ENCODE peak calls at places on chromosome 1, in seven cellular contexts. N is H7, M is foreskin fibroblast, V is adrenal gland, I is astrocyte of the cerebellum, U is aorta, H is pancreas. X is an unnamed sample.

GRCh38 chr1:25055961-25056360 is 125.9 kb upstream of the RUNX3 start:
- DNase-seq in M (no peak), V (no peak), N (no peak), I (no peak), H (no peak), U (peak), X (no peak)

GRCh38 chr1:72366473-72366872 is 84.1 kb upstream of the NEGR1 start:
- DNase-seq in I (peak), H (no peak), U (no peak), V (no peak), M (peak), N (no peak), X (no peak)

GRCh38 chr1:43655953-43656352 is 6.0 kb downstream of the KDM4A start:
- DNase-seq in V (no peak), U (no peak), I (no peak), M (no peak), H (no peak), N (no peak), X (no peak)

GRCh38 chr1:26787381-26787705 is 407 bp upstream of the PIGV start:
- DNase-seq in U (no peak), V (no peak), M (peak), I (peak), H (no peak), N (no peak), X (no peak)

GRCh38 chr1:113940365-113941244 is 11.5 kb downstream of the HIPK1 start:
- DNase-seq in M (no peak), I (no peak), U (no peak), H (no peak), V (no peak), N (no peak), X (no peak)

GRCh38 chr1:182811975-182812727 is 22.6 kb downstream of the NPL start:
- DNase-seq in N (no peak), M (peak), I (no peak), U (no peak), H (no peak), V (no peak), X (no peak)

GRCh38 chr1:36070349-36070748 is 13.5 kb upstream of the TEKT2 start:
- DNase-seq in U (no peak), I (no peak), V (no peak), H (no peak), M (no peak), N (no peak), X (no peak)

GRCh38 chr1:109787845-109788605 is 24.3 kb upstream of the EPS8L3 start:
- DNase-seq in V (peak), N (peak), I (no peak), U (no peak), M (no peak), H (no peak), X (no peak)

GRCh38 chr1:211789641-211790464 is 40.7 kb downstream of the LPGAT1 start:
- DNase-seq in H (no peak), I (no peak), N (no peak), M (no peak), U (no peak), V (no peak), X (no peak)

GRCh38 chr1:224727351-224727750 is 111.2 kb downstream of the CNIH3 start:
- DNase-seq in N (no peak), V (no peak), M (no peak), U (no peak), I (no peak), H (no peak), X (no peak)
- H3K4me3 ChIP-seq in N (no peak), V (no peak), M (no peak), U (no peak), I (no peak), H (no peak), X (no peak)

GRCh38 chr1:99180343-99180808 is 83.9 kb upstream of the PLPPR4 start:
- DNase-seq in U (peak), H (peak), I (peak), N (peak), M (peak), V (peak), X (no peak)
- H3K4me3 ChIP-seq in U (no peak), H (no peak), I (no peak), N (no peak), M (no peak), V (no peak), X (no peak)

GRCh38 chr1:192538407-192539311 is 36.9 kb upstream of the RGS1 start:
- DNase-seq in N (no peak), I (peak), U (no peak), V (no peak), H (no peak), M (peak), X (no peak)
- H3K4me3 ChIP-seq in N (no peak), I (no peak), U (no peak), V (no peak), H (no peak), M (no peak), X (no peak)

DNA sequence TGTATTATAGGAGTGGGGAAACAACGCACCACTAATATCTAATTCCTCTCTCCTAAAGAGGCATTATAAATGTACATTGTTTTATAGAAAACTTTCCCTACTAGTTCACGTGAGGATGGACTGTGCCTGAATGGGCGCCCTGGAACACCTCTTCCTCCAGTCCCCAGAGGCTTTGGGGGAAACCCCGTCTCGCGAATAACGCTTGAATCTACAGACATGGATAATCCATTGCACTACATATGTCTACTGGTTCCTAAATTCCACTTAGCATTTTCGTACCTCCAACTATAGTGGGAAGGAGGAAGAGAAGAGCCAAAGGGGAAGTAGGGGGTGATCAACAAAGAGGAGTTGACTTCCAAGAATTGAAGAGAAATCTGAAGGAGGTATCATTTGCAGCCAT is 11.2 kb downstream of the BARHL2 start:
- DNase-seq in U (no peak), V (no peak), I (no peak), H (no peak), N (peak), M (no peak), X (no peak)
- H3K4me3 ChIP-seq in U (no peak), V (no peak), I (no peak), H (no peak), N (peak), M (no peak), X (no peak)

GRCh38 chr1:209430107-209430506 is 153.4 kb upstream of the CAMK1G start:
- DNase-seq in V (peak), U (no peak), M (no peak), H (no peak), I (no peak), N (no peak), X (no peak)
- H3K4me3 ChIP-seq in V (no peak), U (no peak), M (no peak), H (no peak), I (no peak), N (peak), X (no peak)

GRCh38 chr1:75614455-75615379 is 3.8 kb upstream of the SLC44A5 start:
- DNase-seq in I (peak), V (peak), N (peak), M (peak), U (peak), H (peak), X (no peak)
- H3K4me3 ChIP-seq in I (peak), V (peak), N (peak), M (peak), U (peak), H (no peak), X (peak)

DNA sequence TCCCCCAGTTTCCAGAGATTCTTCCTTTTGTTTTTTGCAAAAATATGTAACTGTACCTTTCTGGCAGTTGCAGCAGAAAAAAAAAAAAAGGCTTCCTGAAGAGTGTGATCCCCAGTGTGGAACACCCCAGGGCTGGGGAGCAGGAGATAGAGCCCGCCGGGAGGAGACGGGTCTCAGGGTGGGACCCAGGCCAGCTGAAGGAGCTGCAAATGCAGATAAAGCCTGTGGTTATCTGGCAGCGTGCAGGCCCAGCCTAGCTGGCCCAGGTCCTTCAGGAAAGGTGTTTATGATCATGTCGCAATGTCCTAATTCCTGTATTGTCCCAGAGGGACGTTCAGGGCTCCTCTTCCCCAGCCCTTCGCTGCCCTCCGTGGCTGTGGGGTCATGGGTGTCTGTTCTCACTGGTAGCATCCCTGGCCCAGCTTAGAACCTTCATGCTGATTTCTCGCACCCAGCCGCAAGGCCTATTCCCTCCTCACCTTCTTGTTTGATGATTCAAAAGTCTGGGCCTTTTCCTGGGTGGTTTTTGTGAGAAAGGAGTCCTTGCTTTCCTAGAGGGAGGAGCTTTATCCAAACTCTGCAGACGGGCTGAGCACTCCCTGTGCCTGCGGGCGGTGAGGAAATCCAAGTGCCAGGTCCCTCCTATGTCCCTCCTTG is 26.2 kb downstream of the RNF187 start:
- DNase-seq in V (peak), H (no peak), I (no peak), M (no peak), N (no peak), U (no peak), X (no peak)
- H3K4me3 ChIP-seq in V (no peak), H (no peak), I (no peak), M (no peak), N (no peak), U (no peak), X (no peak)